ENCODE peak calls at places on chromosomes 7 and 10, in seven cellular contexts. One of them, this sample, is unnamed.

GRCh38 chr7:157498690-157499089 is 161.9 kb downstream of the DNAJB6 start:
- DNase-seq in HepG2: no peak
- DNase-seq in transverse colon: no peak
- DNase-seq in stomach: peak; percentile 8
- DNase-seq in K562: no peak
- DNase-seq in sigmoid colon: peak; percentile 20
- DNase-seq in H1: peak; percentile 34
- DNase-seq in this sample: no peak

GRCh38 chr10:127649642-127650041 is 87.3 kb upstream of the FOXI2 start:
- DNase-seq in sigmoid colon: no peak
- DNase-seq in transverse colon: no peak
- DNase-seq in K562: peak; percentile 0
- DNase-seq in stomach: no peak
- DNase-seq in H1: peak; percentile 74
- DNase-seq in HepG2: peak; percentile 14
- DNase-seq in this sample: no peak

GRCh38 chr7:74615933-74616780 is 41.4 kb upstream of the GTF2I start:
- DNase-seq in transverse colon: no peak
- DNase-seq in K562: no peak
- DNase-seq in sigmoid colon: no peak
- DNase-seq in HepG2: no peak
- DNase-seq in H1: no peak
- DNase-seq in stomach: no peak
- DNase-seq in this sample: no peak

GRCh38 chr10:60114765-60115586 is 208.6 kb upstream of the CCDC6 start:
- DNase-seq in H1: no peak
- DNase-seq in transverse colon: no peak
- DNase-seq in HepG2: peak; percentile 21
- DNase-seq in sigmoid colon: no peak
- DNase-seq in stomach: no peak
- DNase-seq in K562: peak; percentile 76
- DNase-seq in this sample: no peak

GRCh38 chr10:77195101-77195500 is 442.5 kb downstream of the KCNMA1 start:
- DNase-seq in transverse colon: no peak
- DNase-seq in H1: no peak
- DNase-seq in K562: no peak
- DNase-seq in sigmoid colon: peak; percentile 91
- DNase-seq in stomach: no peak
- DNase-seq in HepG2: no peak
- DNase-seq in this sample: no peak

GRCh38 chr10:17873946-17874345 is 64.8 kb downstream of the MRC1 start:
- DNase-seq in sigmoid colon: no peak
- DNase-seq in stomach: no peak
- DNase-seq in HepG2: no peak
- DNase-seq in K562: no peak
- DNase-seq in H1: no peak
- DNase-seq in transverse colon: no peak
- DNase-seq in this sample: no peak

GRCh38 chr7:105932835-105933477 is 30.1 kb upstream of the CDHR3 start:
- DNase-seq in H1: no peak
- DNase-seq in sigmoid colon: peak; percentile 74
- DNase-seq in HepG2: no peak
- DNase-seq in K562: no peak
- DNase-seq in transverse colon: peak; percentile 16
- DNase-seq in stomach: no peak
- DNase-seq in this sample: no peak

GRCh38 chr7:114916261-114916892 is 5.5 kb upstream of the MDFIC start:
- DNase-seq in transverse colon: no peak
- DNase-seq in HepG2: no peak
- DNase-seq in H1: no peak
- DNase-seq in K562: no peak
- DNase-seq in sigmoid colon: no peak
- DNase-seq in stomach: no peak
- DNase-seq in this sample: no peak

GRCh38 chr10:50993817-50994251 is 80.5 kb upstream of the PRKG1 start:
- DNase-seq in HepG2: no peak
- DNase-seq in H1: no peak
- DNase-seq in K562: no peak
- DNase-seq in transverse colon: no peak
- DNase-seq in sigmoid colon: peak; percentile 65
- DNase-seq in stomach: no peak
- DNase-seq in this sample: no peak

GRCh38 chr10:59719374-59719773 is 9.7 kb upstream of the SLC16A9 start:
- DNase-seq in HepG2: no peak
- DNase-seq in transverse colon: no peak
- DNase-seq in sigmoid colon: no peak
- DNase-seq in stomach: no peak
- DNase-seq in H1: no peak
- DNase-seq in K562: no peak
- DNase-seq in this sample: no peak

GRCh38 chr7:76072243-76073148 is 24.6 kb downstream of the MDH2 start:
- DNase-seq in H1: no peak
- DNase-seq in transverse colon: no peak
- DNase-seq in HepG2: no peak
- DNase-seq in sigmoid colon: no peak
- DNase-seq in stomach: no peak
- DNase-seq in K562: no peak
- DNase-seq in this sample: no peak

GRCh38 chr7:17144313-17144712 is 154.1 kb upstream of the AHR start:
- DNase-seq in HepG2: no peak
- DNase-seq in sigmoid colon: no peak
- DNase-seq in transverse colon: no peak
- DNase-seq in H1: no peak
- DNase-seq in stomach: no peak
- DNase-seq in K562: peak; percentile 14
- DNase-seq in this sample: no peak

GRCh38 chr10:1366811-1367425 is 310.7 kb downstream of the WDR37 start:
- DNase-seq in sigmoid colon: no peak
- DNase-seq in stomach: no peak
- DNase-seq in K562: no peak
- DNase-seq in H1: peak; percentile 8
- DNase-seq in HepG2: no peak
- DNase-seq in transverse colon: no peak
- DNase-seq in this sample: peak; percentile 74

GRCh38 chr7:88226886-88227516 is 7.2 kb upstream of the SRI start:
- DNase-seq in K562: no peak
- DNase-seq in H1: no peak
- DNase-seq in stomach: peak; percentile 60
- DNase-seq in transverse colon: peak; percentile 83
- DNase-seq in sigmoid colon: no peak
- DNase-seq in HepG2: peak; percentile 90
- DNase-seq in this sample: no peak

GRCh38 chr10:58158806-58159205 is 108.9 kb downstream of the IPMK start:
- DNase-seq in HepG2: no peak
- DNase-seq in sigmoid colon: no peak
- DNase-seq in H1: no peak
- DNase-seq in K562: no peak
- DNase-seq in transverse colon: no peak
- DNase-seq in stomach: no peak
- DNase-seq in this sample: no peak

GRCh38 chr10:132408367-132408781 is 11.4 kb downstream of the PWWP2B start:
- DNase-seq in HepG2: no peak
- DNase-seq in sigmoid colon: no peak
- DNase-seq in K562: no peak
- DNase-seq in H1: no peak
- DNase-seq in stomach: no peak
- DNase-seq in transverse colon: peak; percentile 65
- DNase-seq in this sample: no peak

GRCh38 chr7:150978136-150978789 is at the start of gene KCNH2:
- DNase-seq in K562: peak; percentile 84
- DNase-seq in stomach: no peak
- DNase-seq in transverse colon: no peak
- DNase-seq in HepG2: no peak
- DNase-seq in H1: peak; percentile 85
- DNase-seq in sigmoid colon: peak; percentile 84
- DNase-seq in this sample: no peak

GRCh38 chr10:119538632-119539358 is 3.7 kb downstream of the RGS10 start:
- DNase-seq in K562: peak; percentile 85
- DNase-seq in HepG2: no peak
- DNase-seq in transverse colon: no peak
- DNase-seq in stomach: no peak
- DNase-seq in H1: no peak
- DNase-seq in sigmoid colon: peak; percentile 62
- DNase-seq in this sample: no peak

GRCh38 chr10:110918269-110918632 is 729 bp downstream of the BBIP1 start:
- DNase-seq in transverse colon: peak; percentile 97
- DNase-seq in stomach: peak; percentile 97
- DNase-seq in HepG2: peak; percentile 87
- DNase-seq in sigmoid colon: peak; percentile 98
- DNase-seq in H1: peak; percentile 94
- DNase-seq in K562: peak; percentile 94
- DNase-seq in this sample: peak; percentile 98

GRCh38 chr10:88831709-88832108 is 19.9 kb downstream of the ANKRD22 start:
- DNase-seq in transverse colon: no peak
- DNase-seq in stomach: no peak
- DNase-seq in HepG2: no peak
- DNase-seq in sigmoid colon: no peak
- DNase-seq in K562: no peak
- DNase-seq in H1: no peak
- DNase-seq in this sample: peak; percentile 57

GRCh38 chr10:98344589-98345038 is 70.4 kb downstream of the PYROXD2 start:
- DNase-seq in H1: no peak
- DNase-seq in HepG2: no peak
- DNase-seq in transverse colon: peak; percentile 56
- DNase-seq in stomach: peak; percentile 39
- DNase-seq in sigmoid colon: peak; percentile 92
- DNase-seq in K562: no peak
- DNase-seq in this sample: peak; percentile 97
- TF ChIP-seq EP300 in H1: no peak
- TF ChIP-seq EP300 in HepG2: no peak
- TF ChIP-seq EP300 in transverse colon: no peak
- TF ChIP-seq EP300 in stomach: no peak
- TF ChIP-seq EP300 in sigmoid colon: no peak
- TF ChIP-seq EP300 in K562: no peak
- TF ChIP-seq EP300 in this sample: no peak

DNA sequence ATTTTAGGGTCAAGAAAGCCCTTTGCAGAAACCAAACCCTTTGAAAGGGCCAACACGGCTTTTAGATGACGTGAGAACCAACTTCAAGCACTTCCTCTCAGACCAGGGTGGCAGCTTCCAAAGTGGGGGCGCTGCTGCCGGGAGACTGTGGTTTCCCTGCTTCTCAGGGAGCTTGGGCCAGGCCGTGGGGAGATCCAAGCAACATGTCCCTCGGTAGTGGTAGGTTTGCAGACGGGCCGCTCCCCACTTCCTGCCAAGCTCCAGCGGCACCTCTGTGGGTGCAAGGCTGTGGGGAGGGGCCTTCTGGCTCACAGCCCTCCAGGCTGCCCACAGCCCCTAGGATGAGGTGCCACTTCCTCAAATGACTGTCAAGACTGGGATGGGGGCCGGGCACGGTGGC is 132.4 kb downstream of the FAM53B start:
- DNase-seq in sigmoid colon: no peak
- DNase-seq in stomach: peak; percentile 34
- DNase-seq in H1: no peak
- DNase-seq in HepG2: no peak
- DNase-seq in transverse colon: peak; percentile 42
- DNase-seq in K562: no peak
- DNase-seq in this sample: no peak
- TF ChIP-seq POLR2AphosphoS5 in sigmoid colon: no peak
- TF ChIP-seq POLR2AphosphoS5 in stomach: no peak
- TF ChIP-seq POLR2AphosphoS5 in H1: no peak
- TF ChIP-seq POLR2AphosphoS5 in HepG2: no peak
- TF ChIP-seq POLR2AphosphoS5 in transverse colon: no peak
- TF ChIP-seq POLR2AphosphoS5 in K562: no peak
- TF ChIP-seq POLR2AphosphoS5 in this sample: no peak

DNA sequence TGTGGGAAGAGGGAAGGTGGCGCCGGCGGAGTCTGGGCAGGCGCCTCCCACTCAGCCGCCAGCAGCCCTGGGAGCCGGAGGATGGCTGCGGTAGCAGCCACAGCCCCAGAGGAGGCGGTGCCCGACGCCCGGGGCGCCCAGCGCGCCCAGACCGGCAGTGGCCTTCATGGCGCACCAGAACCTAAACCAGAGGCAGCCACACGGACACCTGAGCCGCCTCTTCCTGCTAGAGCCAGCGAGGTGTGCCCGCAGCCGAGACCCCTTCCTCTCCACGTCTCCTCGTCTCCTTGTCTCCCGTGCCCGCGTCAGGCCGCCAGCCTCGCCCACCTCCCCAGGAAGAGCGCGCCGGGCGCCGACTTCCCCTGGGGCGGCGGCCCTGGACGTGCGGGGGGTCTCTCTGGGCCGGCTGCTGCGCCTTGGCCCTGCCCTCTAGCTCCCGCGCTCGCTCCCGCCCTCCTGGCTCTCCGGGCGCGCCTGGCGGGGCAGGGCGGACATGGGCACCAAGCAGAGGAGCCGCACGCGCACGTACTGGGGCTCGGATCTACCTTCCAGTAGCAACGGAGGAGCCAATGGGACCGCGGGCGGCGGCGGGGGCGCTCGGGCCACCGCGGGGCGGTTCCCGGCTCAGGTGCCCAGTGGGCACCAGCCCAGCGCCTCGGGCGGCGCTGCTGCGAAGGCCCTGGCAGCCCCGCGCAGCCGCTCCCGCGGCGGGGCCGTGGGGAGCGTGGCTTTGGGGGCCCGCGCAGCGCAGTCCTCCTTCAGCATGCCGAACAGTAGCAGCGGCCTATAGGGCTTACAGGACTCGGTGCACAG is 33.0 kb upstream of the SFTPD start:
- DNase-seq in K562: no peak
- DNase-seq in HepG2: peak; percentile 6
- DNase-seq in stomach: peak; percentile 72
- DNase-seq in H1: peak; percentile 79
- DNase-seq in sigmoid colon: peak; percentile 73
- DNase-seq in transverse colon: peak; percentile 52
- DNase-seq in this sample: no peak
- TF ChIP-seq POLR2A in K562: no peak
- TF ChIP-seq POLR2A in HepG2: no peak
- TF ChIP-seq POLR2A in stomach: no peak
- TF ChIP-seq POLR2A in H1: no peak
- TF ChIP-seq POLR2A in sigmoid colon: no peak
- TF ChIP-seq POLR2A in transverse colon: peak; percentile 13
- TF ChIP-seq POLR2A in this sample: no peak

DNA sequence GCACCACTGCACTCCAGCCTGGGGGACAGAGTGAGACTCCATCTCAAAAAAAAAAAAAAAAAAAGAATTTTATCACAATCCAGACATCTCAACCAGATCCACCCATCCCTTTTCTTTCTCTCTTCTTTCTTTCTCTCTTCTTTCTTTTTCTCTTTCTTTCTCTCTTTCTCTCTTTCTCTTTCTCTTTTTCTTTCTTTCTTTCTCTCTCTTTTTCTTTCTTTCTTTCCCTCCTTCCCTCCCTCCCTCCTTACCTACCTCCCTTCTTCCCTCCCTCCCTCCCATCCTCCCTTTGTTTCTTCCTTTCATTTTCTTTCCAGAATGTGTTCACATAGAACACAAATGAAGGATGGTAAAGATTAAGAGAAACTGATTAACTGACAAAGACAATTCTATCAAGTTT is 18.1 kb upstream of the HOXA13 start:
- DNase-seq in K562: no peak
- DNase-seq in transverse colon: no peak
- DNase-seq in sigmoid colon: no peak
- DNase-seq in stomach: no peak
- DNase-seq in H1: no peak
- DNase-seq in HepG2: no peak
- DNase-seq in this sample: no peak
- TF ChIP-seq EP300 in K562: no peak
- TF ChIP-seq EP300 in transverse colon: no peak
- TF ChIP-seq EP300 in sigmoid colon: no peak
- TF ChIP-seq EP300 in stomach: no peak
- TF ChIP-seq EP300 in H1: no peak
- TF ChIP-seq EP300 in HepG2: no peak
- TF ChIP-seq EP300 in this sample: no peak

GRCh38 chr10:100877451-100877850 is 35.3 kb upstream of the SLF2 start:
- DNase-seq in stomach: no peak
- DNase-seq in transverse colon: no peak
- DNase-seq in HepG2: no peak
- DNase-seq in K562: no peak
- DNase-seq in sigmoid colon: no peak
- DNase-seq in H1: no peak
- DNase-seq in this sample: no peak
- TF ChIP-seq POLR2AphosphoS5 in stomach: no peak
- TF ChIP-seq POLR2AphosphoS5 in transverse colon: no peak
- TF ChIP-seq POLR2AphosphoS5 in HepG2: no peak
- TF ChIP-seq POLR2AphosphoS5 in K562: no peak
- TF ChIP-seq POLR2AphosphoS5 in sigmoid colon: no peak
- TF ChIP-seq POLR2AphosphoS5 in H1: no peak
- TF ChIP-seq POLR2AphosphoS5 in this sample: no peak